ENCODE peak calls at places on chromosomes 2 and 18, in seven cellular contexts. One of them, this sample, is unnamed.

GRCh38 chr2:30472326-30472725 is 25.3 kb downstream of the LCLAT1 start:
- DNase-seq in HCT116: no peak
- DNase-seq in H1: no peak
- DNase-seq in HepG2: no peak
- DNase-seq in T47D: no peak
- DNase-seq in K562: no peak
- DNase-seq in SK-N-SH: no peak
- DNase-seq in this sample: no peak

GRCh38 chr2:131027566-131028528 is 65.4 kb downstream of the FAM168B start:
- DNase-seq in SK-N-SH: no peak
- DNase-seq in HepG2: no peak
- DNase-seq in K562: no peak
- DNase-seq in H1: no peak
- DNase-seq in HCT116: no peak
- DNase-seq in T47D: no peak
- DNase-seq in this sample: no peak

GRCh38 chr2:16022548-16023240 is 82.3 kb downstream of the MYCN start:
- DNase-seq in HCT116: no peak
- DNase-seq in SK-N-SH: no peak
- DNase-seq in H1: no peak
- DNase-seq in T47D: no peak
- DNase-seq in K562: no peak
- DNase-seq in HepG2: no peak
- DNase-seq in this sample: no peak

GRCh38 chr18:21242141-21243040 is at the start of gene GREB1L:
- DNase-seq in HCT116: peak; percentile 27
- DNase-seq in H1: no peak
- DNase-seq in SK-N-SH: peak; percentile 57
- DNase-seq in T47D: peak; percentile 69
- DNase-seq in K562: no peak
- DNase-seq in HepG2: peak; percentile 16
- DNase-seq in this sample: no peak

GRCh38 chr2:121237980-121238665 is 46.9 kb downstream of the TFCP2L1 start:
- DNase-seq in SK-N-SH: no peak
- DNase-seq in K562: no peak
- DNase-seq in HepG2: no peak
- DNase-seq in HCT116: no peak
- DNase-seq in T47D: no peak
- DNase-seq in H1: no peak
- DNase-seq in this sample: no peak

GRCh38 chr18:75624836-75625235 is 197.3 kb upstream of the SMIM21 start:
- DNase-seq in SK-N-SH: no peak
- DNase-seq in HCT116: no peak
- DNase-seq in HepG2: no peak
- DNase-seq in H1: no peak
- DNase-seq in T47D: no peak
- DNase-seq in K562: no peak
- DNase-seq in this sample: no peak

GRCh38 chr2:13522917-13523821 is 806.4 kb downstream of the TRIB2 start:
- DNase-seq in H1: no peak
- DNase-seq in HCT116: no peak
- DNase-seq in T47D: no peak
- DNase-seq in K562: no peak
- DNase-seq in HepG2: no peak
- DNase-seq in SK-N-SH: no peak
- DNase-seq in this sample: peak; percentile 88

GRCh38 chr18:47992903-47993302 is 62.4 kb upstream of the SMAD2 start:
- DNase-seq in HCT116: no peak
- DNase-seq in K562: no peak
- DNase-seq in H1: no peak
- DNase-seq in SK-N-SH: no peak
- DNase-seq in T47D: no peak
- DNase-seq in HepG2: no peak
- DNase-seq in this sample: no peak

GRCh38 chr2:148813603-148814065 is 61.4 kb upstream of the KIF5C start:
- DNase-seq in T47D: no peak
- DNase-seq in H1: peak; percentile 98
- DNase-seq in HepG2: no peak
- DNase-seq in K562: peak; percentile 50
- DNase-seq in HCT116: no peak
- DNase-seq in SK-N-SH: peak; percentile 19
- DNase-seq in this sample: peak; percentile 76

GRCh38 chr2:95276244-95276887 is 2.1 kb downstream of the PROM2 start:
- DNase-seq in T47D: no peak
- DNase-seq in K562: no peak
- DNase-seq in HCT116: no peak
- DNase-seq in SK-N-SH: no peak
- DNase-seq in HepG2: no peak
- DNase-seq in H1: no peak
- DNase-seq in this sample: no peak

GRCh38 chr2:39673018-39673417 is 7.3 kb downstream of the TMEM178A start:
- DNase-seq in SK-N-SH: no peak
- DNase-seq in HCT116: no peak
- DNase-seq in K562: no peak
- DNase-seq in H1: no peak
- DNase-seq in HepG2: no peak
- DNase-seq in T47D: no peak
- DNase-seq in this sample: no peak

GRCh38 chr2:102061962-102062795 is 70.4 kb downstream of the IL1R2 start:
- DNase-seq in SK-N-SH: no peak
- DNase-seq in T47D: no peak
- DNase-seq in H1: no peak
- DNase-seq in HepG2: no peak
- DNase-seq in K562: no peak
- DNase-seq in HCT116: no peak
- DNase-seq in this sample: no peak

GRCh38 chr2:13193900-13194299 is 477.2 kb downstream of the TRIB2 start:
- DNase-seq in HCT116: no peak
- DNase-seq in T47D: peak; percentile 27
- DNase-seq in SK-N-SH: peak; percentile 26
- DNase-seq in HepG2: peak; percentile 14
- DNase-seq in K562: no peak
- DNase-seq in H1: no peak
- DNase-seq in this sample: peak; percentile 31

GRCh38 chr2:167726788-167727187 is 520.6 kb downstream of the STK39 start:
- DNase-seq in HepG2: no peak
- DNase-seq in K562: no peak
- DNase-seq in SK-N-SH: no peak
- DNase-seq in H1: no peak
- DNase-seq in HCT116: no peak
- DNase-seq in T47D: no peak
- DNase-seq in this sample: no peak

GRCh38 chr2:132615329-132616085 is 54.5 kb downstream of the LYPD1 start:
- DNase-seq in HepG2: no peak
- DNase-seq in K562: no peak
- DNase-seq in T47D: no peak
- DNase-seq in HCT116: no peak
- DNase-seq in SK-N-SH: no peak
- DNase-seq in H1: no peak
- DNase-seq in this sample: no peak

GRCh38 chr18:41938445-41938844 is 16.6 kb upstream of the PIK3C3 start:
- DNase-seq in HepG2: no peak
- DNase-seq in HCT116: no peak
- DNase-seq in SK-N-SH: no peak
- DNase-seq in H1: no peak
- DNase-seq in T47D: no peak
- DNase-seq in K562: peak; percentile 20
- DNase-seq in this sample: no peak
- TF ChIP-seq JUND in HepG2: no peak
- TF ChIP-seq JUND in HCT116: no peak
- TF ChIP-seq JUND in SK-N-SH: peak; percentile 72
- TF ChIP-seq JUND in H1: no peak
- TF ChIP-seq JUND in T47D: no peak
- TF ChIP-seq JUND in K562: no peak
- TF ChIP-seq JUND in this sample: no peak

DNA sequence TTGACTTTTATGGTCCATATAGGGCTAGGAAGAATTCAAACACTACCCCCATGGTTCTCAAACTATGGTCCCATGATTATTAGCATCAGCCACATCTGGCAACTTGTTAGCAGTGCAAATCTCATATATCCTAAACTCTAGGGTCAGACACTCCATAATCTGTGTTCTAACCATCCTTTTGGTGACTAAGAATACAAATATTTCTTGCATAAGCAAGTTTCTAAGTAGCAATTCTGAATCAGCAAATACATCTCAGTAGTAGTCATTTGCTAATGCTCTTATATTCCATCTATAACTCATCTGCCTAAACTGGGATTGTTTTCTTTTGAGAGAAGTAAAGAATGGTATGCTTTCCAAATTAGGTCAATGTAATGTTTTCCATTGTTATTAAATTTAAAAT is 447.3 kb downstream of the TMX3 start:
- DNase-seq in K562: no peak
- DNase-seq in H1: no peak
- DNase-seq in HepG2: no peak
- DNase-seq in HCT116: no peak
- DNase-seq in SK-N-SH: no peak
- DNase-seq in T47D: no peak
- DNase-seq in this sample: no peak
- TF ChIP-seq JUND in K562: no peak
- TF ChIP-seq JUND in H1: no peak
- TF ChIP-seq JUND in HepG2: no peak
- TF ChIP-seq JUND in HCT116: no peak
- TF ChIP-seq JUND in SK-N-SH: peak; percentile 71
- TF ChIP-seq JUND in T47D: no peak
- TF ChIP-seq JUND in this sample: no peak

GRCh38 chr2:49240608-49241007 is 86.3 kb upstream of the FSHR start:
- DNase-seq in SK-N-SH: no peak
- DNase-seq in K562: no peak
- DNase-seq in H1: no peak
- DNase-seq in T47D: no peak
- DNase-seq in HepG2: peak; percentile 54
- DNase-seq in HCT116: no peak
- DNase-seq in this sample: no peak

GRCh38 chr2:49236316-49236715 is 82.0 kb upstream of the FSHR start:
- DNase-seq in T47D: no peak
- DNase-seq in K562: no peak
- DNase-seq in SK-N-SH: no peak
- DNase-seq in HepG2: no peak
- DNase-seq in H1: no peak
- DNase-seq in HCT116: no peak
- DNase-seq in this sample: no peak

GRCh38 chr2:49241991-49242390 is 87.7 kb upstream of the FSHR start:
- DNase-seq in T47D: no peak
- DNase-seq in HepG2: no peak
- DNase-seq in K562: no peak
- DNase-seq in HCT116: no peak
- DNase-seq in H1: no peak
- DNase-seq in SK-N-SH: no peak
- DNase-seq in this sample: no peak

DNA sequence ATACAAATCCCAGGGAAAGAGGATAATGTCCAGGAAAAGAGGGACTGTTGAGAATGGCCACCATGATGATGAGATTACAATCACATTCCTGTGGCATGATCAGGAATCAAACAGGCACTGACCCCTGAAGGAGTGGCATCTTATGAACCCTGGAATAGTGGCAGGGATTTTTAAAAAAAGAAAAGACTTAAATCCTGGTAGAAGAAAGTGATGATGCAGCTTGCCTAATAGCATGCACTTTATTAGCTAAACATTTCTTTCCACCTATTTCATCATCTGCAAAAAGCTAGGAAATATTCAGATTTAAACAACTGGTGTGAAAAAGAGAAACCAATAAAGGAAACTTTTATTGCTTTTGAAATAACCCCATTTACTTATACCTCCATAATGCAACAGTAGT is 87.2 kb upstream of the FSHR start:
- DNase-seq in H1: no peak
- DNase-seq in K562: no peak
- DNase-seq in HCT116: no peak
- DNase-seq in SK-N-SH: no peak
- DNase-seq in HepG2: no peak
- DNase-seq in T47D: no peak
- DNase-seq in this sample: no peak
- TF ChIP-seq JUND in H1: no peak
- TF ChIP-seq JUND in K562: no peak
- TF ChIP-seq JUND in HCT116: no peak
- TF ChIP-seq JUND in SK-N-SH: no peak
- TF ChIP-seq JUND in HepG2: no peak
- TF ChIP-seq JUND in T47D: no peak
- TF ChIP-seq JUND in this sample: no peak

DNA sequence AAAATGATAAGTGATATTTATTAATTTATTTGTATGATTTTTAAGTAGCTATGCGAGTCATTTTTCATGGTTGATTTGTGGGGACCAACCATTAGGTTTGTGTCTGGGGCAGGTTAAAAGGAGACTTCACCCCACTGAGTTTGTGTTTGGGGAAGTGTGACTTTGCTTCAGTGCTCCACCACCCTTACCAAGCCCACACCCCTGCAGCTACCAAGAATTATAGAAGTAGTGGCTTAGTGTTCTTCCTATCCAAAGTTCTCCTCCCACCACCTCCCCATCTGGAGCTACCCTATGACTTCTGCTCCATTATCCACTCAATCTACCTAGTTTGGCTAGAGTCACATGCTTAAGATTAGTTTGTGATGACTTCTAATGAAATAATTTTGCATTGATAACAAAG is 182.1 kb upstream of the ZEB2 start:
- DNase-seq in HepG2: no peak
- DNase-seq in T47D: no peak
- DNase-seq in H1: no peak
- DNase-seq in K562: no peak
- DNase-seq in HCT116: no peak
- DNase-seq in SK-N-SH: no peak
- DNase-seq in this sample: no peak
- TF ChIP-seq JUND in HepG2: no peak
- TF ChIP-seq JUND in T47D: no peak
- TF ChIP-seq JUND in H1: no peak
- TF ChIP-seq JUND in K562: no peak
- TF ChIP-seq JUND in HCT116: no peak
- TF ChIP-seq JUND in SK-N-SH: no peak
- TF ChIP-seq JUND in this sample: no peak

GRCh38 chr18:60047556-60047955 is 147.8 kb downstream of the PMAIP1 start:
- DNase-seq in H1: no peak
- DNase-seq in SK-N-SH: no peak
- DNase-seq in HCT116: no peak
- DNase-seq in T47D: no peak
- DNase-seq in HepG2: no peak
- DNase-seq in K562: no peak
- DNase-seq in this sample: no peak
- TF ChIP-seq JUND in H1: no peak
- TF ChIP-seq JUND in SK-N-SH: peak; percentile 51
- TF ChIP-seq JUND in HCT116: no peak
- TF ChIP-seq JUND in T47D: no peak
- TF ChIP-seq JUND in HepG2: no peak
- TF ChIP-seq JUND in K562: no peak
- TF ChIP-seq JUND in this sample: no peak

DNA sequence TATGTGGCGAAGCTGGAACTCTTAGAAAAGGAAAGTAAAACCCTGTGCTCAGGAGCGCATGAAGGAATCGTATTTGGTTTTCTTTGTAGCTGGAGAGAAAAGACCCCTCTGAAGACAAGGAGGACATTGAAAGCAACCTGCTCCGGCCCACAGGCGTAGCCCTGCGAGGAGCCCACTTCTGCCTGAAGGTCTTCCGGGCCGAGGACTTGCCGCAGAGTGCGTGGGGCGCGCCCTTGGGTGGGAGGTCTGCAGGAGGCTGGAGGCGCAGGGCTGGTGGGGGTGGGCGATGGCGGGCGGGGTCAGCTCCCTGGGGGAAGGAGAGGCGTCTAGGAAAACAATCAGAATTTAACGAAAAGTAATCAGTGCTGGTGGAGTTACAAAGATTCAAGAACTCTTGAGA is 72.8 kb downstream of the DYSF start:
- DNase-seq in T47D: no peak
- DNase-seq in H1: no peak
- DNase-seq in HCT116: no peak
- DNase-seq in HepG2: no peak
- DNase-seq in K562: no peak
- DNase-seq in SK-N-SH: no peak
- DNase-seq in this sample: no peak
- TF ChIP-seq JUND in T47D: no peak
- TF ChIP-seq JUND in H1: no peak
- TF ChIP-seq JUND in HCT116: no peak
- TF ChIP-seq JUND in HepG2: no peak
- TF ChIP-seq JUND in K562: no peak
- TF ChIP-seq JUND in SK-N-SH: no peak
- TF ChIP-seq JUND in this sample: no peak